ENCODE peak calls at places on chromosomes 2 and 18, in four cellular contexts. Q, L, B and T are unnamed samples.

GRCh38 chr2:231199219-231199618 is 788 bp downstream of the ARMC9 start:
- DNase-seq in Q (no peak), B (no peak), L (no peak), T (no peak)

GRCh38 chr2:202314116-202314515 is 48.6 kb downstream of the NOP58 start:
- DNase-seq in Q (no peak), B (peak; percentile 65), L (no peak), T (no peak)

GRCh38 chr2:231960810-231961348 is 634 bp upstream of the DIS3L2 start:
- DNase-seq in Q (no peak), B (no peak), L (no peak), T (no peak)

GRCh38 chr2:98142106-98142815 is 55.3 kb downstream of the VWA3B start:
- DNase-seq in Q (no peak), L (no peak), B (no peak), T (no peak)

GRCh38 chr2:235793163-235793752 is 299.4 kb downstream of the AGAP1 start:
- DNase-seq in Q (no peak), B (peak; percentile 24), L (no peak), T (no peak)

GRCh38 chr2:169734172-169734847 is 678 bp downstream of the KLHL23 start:
- DNase-seq in B (peak; percentile 36), L (no peak), Q (no peak), T (peak; percentile 14)

GRCh38 chr2:28927878-28928277 is 33.4 kb downstream of the WDR43 start:
- DNase-seq in L (no peak), B (no peak), Q (no peak), T (no peak)

GRCh38 chr18:23191952-23192662 is 56.8 kb downstream of the CABLES1 start:
- DNase-seq in L (no peak), B (peak; percentile 92), Q (peak; percentile 45), T (peak; percentile 51)

GRCh38 chr2:222424281-222424728 is at the start of gene SGPP2:
- DNase-seq in L (no peak), Q (no peak), B (no peak), T (peak; percentile 75)

GRCh38 chr2:26786207-26787023 is 559 bp downstream of the CENPA start:
- DNase-seq in B (peak; percentile 15), L (no peak), Q (no peak), T (no peak)

GRCh38 chr18:52236134-52236533 is 103.9 kb upstream of the DCC start:
- DNase-seq in L (no peak), Q (no peak), B (no peak), T (no peak)

GRCh38 chr2:99707592-99707991 is 217.8 kb upstream of the REV1 start:
- DNase-seq in B (no peak), Q (no peak), L (no peak), T (no peak)

GRCh38 chr2:46381263-46381849 is 84.1 kb downstream of the EPAS1 start:
- DNase-seq in Q (no peak), L (no peak), B (no peak), T (no peak)

GRCh38 chr2:227163445-227163997 is 484 bp downstream of the COL4A4 start:
- DNase-seq in L (no peak), B (no peak), Q (no peak), T (peak; percentile 46)
- TF ChIP-seq POLR2AphosphoS5 in L (no peak), B (no peak), Q (no peak), T (no peak)

DNA sequence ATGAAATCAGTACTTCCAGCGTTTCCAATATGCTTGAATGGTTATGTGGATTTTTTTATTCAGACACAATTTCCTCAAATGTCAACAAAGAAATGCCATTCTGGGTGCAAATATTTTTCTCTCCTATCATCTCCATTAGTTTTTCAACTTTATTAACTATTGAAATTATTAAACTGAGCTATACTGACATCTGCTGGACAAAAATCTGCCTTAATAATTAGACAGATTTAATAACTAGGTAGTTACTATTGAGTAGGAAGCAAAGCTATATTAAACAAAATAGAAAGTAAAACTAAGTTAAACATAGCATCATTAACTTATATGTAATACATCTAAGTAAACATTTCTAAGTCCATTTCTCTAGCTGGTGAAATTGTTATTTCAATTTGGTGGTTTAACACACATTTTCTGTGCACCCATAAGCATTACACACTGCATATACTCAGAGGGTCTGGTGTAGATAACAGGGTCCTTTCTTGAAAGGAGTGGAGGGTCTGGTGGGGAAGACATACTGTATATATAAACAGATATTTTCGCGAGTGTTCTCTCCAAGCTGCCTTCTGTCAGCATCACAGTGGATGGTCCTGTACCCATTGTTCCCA is 77.0 kb downstream of the LANCL1 start:
- DNase-seq in L (peak; percentile 4), B (peak; percentile 21), Q (no peak), T (no peak)
- TF ChIP-seq CTCF in L (peak; percentile 42), B (no peak), Q (no peak), T (no peak)

GRCh38 chr2:113173563-113174368 is at the start of gene PSD4:
- DNase-seq in B (no peak), Q (peak; percentile 35), L (no peak), T (peak; percentile 82)
- TF ChIP-seq POLR2AphosphoS5 in B (no peak), Q (no peak), L (no peak), T (peak; percentile 47)

GRCh38 chr2:54279385-54279784 is 23.4 kb upstream of the TSPYL6 start:
- DNase-seq in Q (no peak), L (no peak), B (no peak), T (no peak)
- TF ChIP-seq CTCF in Q (no peak), L (no peak), B (no peak), T (no peak)

GRCh38 chr18:10049721-10050120 is 135.9 kb downstream of the VAPA start:
- DNase-seq in B (no peak), Q (no peak), L (no peak), T (no peak)
- TF ChIP-seq POLR2AphosphoS5 in B (no peak), Q (no peak), L (no peak), T (no peak)

DNA sequence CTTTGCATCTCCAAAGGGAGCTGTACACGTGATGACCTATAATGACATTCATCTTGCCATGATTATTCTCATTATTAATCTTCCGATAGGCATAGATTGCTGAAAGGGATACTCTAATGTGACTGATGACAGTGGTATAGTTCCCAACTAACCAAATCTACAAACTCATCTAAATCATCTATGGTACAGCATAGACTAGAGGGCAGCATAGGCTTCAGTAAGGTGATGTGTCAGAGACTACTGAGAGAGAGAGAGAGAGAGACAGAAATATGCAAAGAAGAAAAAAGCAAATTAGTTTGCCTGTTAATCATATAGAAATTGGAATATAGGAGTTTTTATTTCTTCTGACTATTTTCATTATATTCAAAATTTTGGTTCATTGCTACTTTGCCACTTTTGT is 89.3 kb downstream of the CSRNP3 start:
- DNase-seq in Q (no peak), L (no peak), B (no peak), T (no peak)
- TF ChIP-seq CTCF in Q (no peak), L (no peak), B (no peak), T (no peak)

DNA sequence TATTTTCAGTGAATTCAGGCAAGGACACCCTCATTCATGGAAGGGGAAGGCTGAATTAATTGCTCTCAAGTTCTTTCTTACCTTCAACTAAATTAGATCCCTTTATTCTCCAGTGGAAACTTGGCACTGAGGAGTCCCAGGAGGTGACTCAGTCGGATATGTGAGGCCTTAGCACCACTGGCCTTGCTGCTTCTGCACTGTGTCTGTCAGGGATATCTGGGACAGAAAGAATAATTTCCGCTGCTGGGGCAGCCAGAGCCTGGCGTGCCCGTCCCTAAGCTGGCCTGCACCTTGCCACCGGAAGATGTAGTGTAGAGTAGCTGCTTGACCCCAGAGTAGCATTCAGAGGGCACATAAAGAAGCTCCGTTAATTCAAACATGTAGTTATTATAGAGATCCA is 53.4 kb downstream of the LIMS1 start:
- DNase-seq in L (no peak), Q (no peak), B (peak; percentile 90), T (no peak)
- TF ChIP-seq POLR2AphosphoS5 in L (no peak), Q (peak; percentile 19), B (peak; percentile 83), T (peak; percentile 6)

GRCh38 chr2:15797946-15798281 is 142.4 kb upstream of the MYCN start:
- DNase-seq in Q (no peak), L (no peak), B (no peak), T (no peak)

GRCh38 chr2:15796543-15796942 is 143.8 kb upstream of the MYCN start:
- DNase-seq in B (no peak), L (no peak), Q (no peak), T (no peak)

GRCh38 chr2:15798716-15799431 is 141.5 kb upstream of the MYCN start:
- DNase-seq in Q (no peak), L (no peak), B (no peak), T (no peak)

GRCh38 chr2:15795426-15795825 is 144.9 kb upstream of the MYCN start:
- DNase-seq in Q (no peak), L (no peak), B (no peak), T (no peak)

DNA sequence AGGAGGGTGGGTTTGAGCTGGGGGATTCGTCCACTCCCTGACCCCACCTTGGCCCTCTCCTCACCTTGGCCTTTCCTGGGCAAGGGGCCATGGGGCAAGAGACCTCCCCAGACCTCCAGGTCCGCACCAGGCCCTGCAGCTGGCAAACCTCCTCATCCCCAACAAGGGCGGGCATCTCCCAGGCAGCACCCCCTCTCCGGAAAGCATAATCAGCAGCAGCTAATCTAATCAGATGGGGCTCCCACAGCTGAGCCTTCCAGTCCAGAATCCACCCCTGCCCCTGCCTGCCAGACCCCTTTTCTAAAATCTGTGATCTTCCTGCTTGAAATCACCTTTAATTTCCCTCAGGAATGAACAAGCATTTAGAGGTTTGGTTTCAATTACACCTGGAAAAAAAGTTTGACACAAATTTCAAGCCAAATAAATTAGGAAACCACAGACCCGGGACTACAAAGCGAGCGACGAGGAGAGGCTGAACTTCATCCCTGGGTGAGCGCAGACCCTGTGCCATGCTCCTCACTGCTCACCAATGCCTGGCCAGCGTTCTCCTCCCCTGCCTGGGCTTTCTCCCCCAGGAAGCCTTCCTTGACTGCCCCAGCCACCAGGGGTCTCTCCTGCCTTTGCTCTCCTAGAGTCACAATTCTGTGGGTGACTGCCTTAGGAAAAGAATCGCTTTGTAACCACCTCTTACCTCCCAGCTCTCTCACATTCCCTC is 143.0 kb upstream of the MYCN start:
- DNase-seq in L (no peak), B (no peak), Q (no peak), T (no peak)
- TF ChIP-seq CTCF in L (peak; percentile 10), B (no peak), Q (no peak), T (no peak)

GRCh38 chr2:156437272-156437671 is 1.1 kb downstream of the GPD2 start:
- DNase-seq in L (no peak), Q (no peak), B (no peak), T (peak; percentile 30)
- TF ChIP-seq POLR2AphosphoS5 in L (no peak), Q (peak; percentile 75), B (no peak), T (peak; percentile 22)